ENCODE peak calls at places on chromosomes 11 and 22, in ten cellular contexts. H, E, S, Z, A, R, V, G, D and N are unnamed samples.

GRCh38 chr11:69013009-69013951 is at the start of gene MRGPRF:
- DNase-seq in A (peak; percentile 100), D (peak; percentile 84), E (peak; percentile 67), V (peak; percentile 73), H (no peak), G (peak; percentile 87), R (no peak), Z (peak; percentile 94), S (peak; percentile 66), N (no peak)

GRCh38 chr11:125075900-125076317 is 12.8 kb downstream of the SLC37A2 start:
- DNase-seq in H (no peak), A (peak; percentile 61), S (no peak), G (no peak), R (no peak), E (no peak), V (no peak), Z (peak; percentile 70), D (peak; percentile 44), N (no peak)

GRCh38 chr11:68682531-68682931 is 1.8 kb upstream of the GAL start:
- DNase-seq in S (no peak), D (no peak), G (no peak), V (no peak), Z (no peak), R (no peak), E (no peak), A (peak; percentile 52), H (no peak), N (no peak)

GRCh38 chr11:119999220-119999619 is 138.7 kb downstream of the TRIM29 start:
- DNase-seq in E (no peak), V (no peak), A (no peak), G (no peak), Z (no peak), S (peak; percentile 59), H (no peak), R (no peak), D (no peak), N (no peak)

GRCh38 chr11:44627911-44628729 is 62.7 kb downstream of the CD82 start:
- DNase-seq in V (peak; percentile 72), E (peak; percentile 57), S (no peak), Z (peak; percentile 61), D (no peak), R (peak; percentile 64), H (no peak), A (peak; percentile 95), G (peak; percentile 53), N (peak; percentile 83)

GRCh38 chr11:1749787-1750351 is 526 bp downstream of the IFITM10 start:
- DNase-seq in A (no peak), E (no peak), R (no peak), V (peak; percentile 73), H (no peak), S (no peak), D (no peak), G (peak; percentile 11), Z (peak; percentile 61), N (no peak)

GRCh38 chr11:125201525-125202121 is 37.1 kb downstream of the PKNOX2 start:
- DNase-seq in A (no peak), S (peak; percentile 17), V (peak; percentile 41), Z (no peak), D (no peak), H (no peak), E (peak; percentile 69), G (no peak), R (peak; percentile 90), N (no peak)

GRCh38 chr11:129447654-129448239 is 72.1 kb downstream of the BARX2 start:
- DNase-seq in A (no peak), Z (no peak), D (no peak), G (no peak), R (no peak), S (no peak), H (no peak), V (no peak), E (no peak), N (no peak)

GRCh38 chr11:561148-562003 is 606 bp downstream of the RASSF7 start:
- DNase-seq in H (no peak), V (no peak), A (no peak), S (peak; percentile 50), E (peak; percentile 89), Z (no peak), R (no peak), G (peak; percentile 90), D (peak; percentile 64), N (no peak)

GRCh38 chr11:46701078-46701654 is 335 bp downstream of the ZNF408 start:
- DNase-seq in G (no peak), E (no peak), R (no peak), A (no peak), Z (no peak), S (peak; percentile 21), H (no peak), D (no peak), V (peak; percentile 86), N (no peak)

GRCh38 chr11:86695391-86695790 is 23.0 kb upstream of the ME3 start:
- DNase-seq in H (no peak), Z (no peak), A (no peak), V (no peak), R (no peak), D (no peak), E (no peak), S (no peak), G (no peak), N (no peak)

GRCh38 chr22:48980918-48981317 is 846.8 kb downstream of the BRD1 start:
- DNase-seq in E (no peak), D (no peak), A (no peak), S (no peak), H (no peak), V (no peak), G (no peak), Z (no peak), R (no peak), N (no peak)

GRCh38 chr11:116791002-116791812 is 472 bp downstream of the APOA5 start:
- DNase-seq in R (peak; percentile 65), A (peak; percentile 88), E (peak; percentile 86), H (peak; percentile 35), D (peak; percentile 99), S (peak; percentile 94), V (peak; percentile 92), G (peak; percentile 84), Z (peak; percentile 77), N (no peak)

GRCh38 chr22:22787151-22787550 is 100.5 kb upstream of the IGLL5 start:
- DNase-seq in G (no peak), H (no peak), D (peak; percentile 8), S (no peak), R (no peak), V (no peak), E (no peak), Z (no peak), A (no peak), N (peak; percentile 62)

GRCh38 chr22:22787805-22788459 is 99.7 kb upstream of the IGLL5 start:
- DNase-seq in G (peak; percentile 69), D (peak; percentile 78), E (peak; percentile 68), A (no peak), V (peak; percentile 86), R (peak; percentile 34), S (peak; percentile 81), H (peak; percentile 44), Z (no peak), N (no peak)

GRCh38 chr22:22789922-22790845 is 97.4 kb upstream of the IGLL5 start:
- DNase-seq in H (no peak), E (no peak), G (no peak), Z (no peak), R (no peak), A (no peak), S (no peak), V (no peak), D (peak; percentile 19), N (peak; percentile 37)

GRCh38 chr22:22789233-22789921 is 98.2 kb upstream of the IGLL5 start:
- DNase-seq in R (no peak), V (no peak), A (no peak), G (no peak), Z (no peak), D (peak; percentile 11), S (no peak), E (no peak), H (no peak), N (peak; percentile 54)

DNA sequence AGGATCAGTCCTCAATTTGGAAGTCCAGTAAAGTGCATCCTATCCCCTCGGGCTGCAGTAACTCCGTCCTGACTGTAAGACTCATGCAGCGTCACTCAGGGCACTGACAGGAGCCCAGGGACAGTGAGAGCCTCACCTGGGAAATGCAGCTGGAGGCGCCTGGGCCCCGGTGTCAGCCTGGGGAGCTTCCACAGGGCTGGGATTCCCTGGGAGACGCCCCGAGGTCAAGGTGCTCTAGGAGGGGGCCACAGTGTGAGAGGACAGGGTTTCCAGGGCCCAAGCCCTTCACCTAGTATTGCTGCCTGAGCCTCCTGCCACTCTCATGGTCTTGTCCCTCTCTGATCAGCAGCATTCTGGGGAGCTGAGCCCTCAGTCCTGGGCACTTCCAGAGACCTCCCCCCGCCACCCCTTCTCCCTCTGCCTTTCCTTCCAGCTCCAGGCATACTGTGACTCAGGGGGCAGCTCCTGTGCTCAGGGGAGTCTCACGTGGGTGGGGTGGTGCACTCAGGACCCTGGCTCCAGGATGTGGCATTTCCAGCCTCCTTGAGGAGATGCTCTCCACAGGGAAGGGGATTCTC is 99.1 kb upstream of the IGLL5 start:
- DNase-seq in E (no peak), A (no peak), Z (no peak), G (no peak), S (no peak), D (no peak), V (no peak), H (no peak), R (no peak), N (no peak)
- H3K4me1 ChIP-seq in E (no peaks in the 10 kb centered on the region), A (no peaks in the 10 kb centered on the region), Z (no peaks in the 10 kb centered on the region), G (peaks cover 3% of the 10 kb centered on the region), S (no peaks in the 10 kb centered on the region), D (no peaks in the 10 kb centered on the region), V (no peaks in the 10 kb centered on the region), H (no peaks in the 10 kb centered on the region), R (no peaks in the 10 kb centered on the region), N (no peaks in the 10 kb centered on the region)

GRCh38 chr22:37498289-37498909 is 12.2 kb upstream of the MFNG start:
- DNase-seq in R (peak; percentile 20), V (peak; percentile 87), A (no peak), S (peak; percentile 92), D (peak; percentile 90), G (peak; percentile 80), H (no peak), E (peak; percentile 71), Z (no peak), N (no peak)
- TF ChIP-seq POLR2AphosphoS5 in R (no peak), V (peak; percentile 60), A (no peak), S (no peak), D (no peak), G (no peak), H (no peak), E (no peak), Z (no peak), N (no peak)

GRCh38 chr22:43812149-43812842 is at the start of gene EFCAB6:
- DNase-seq in H (peak; percentile 56), S (peak; percentile 99), V (peak; percentile 92), R (peak; percentile 90), E (peak; percentile 96), D (peak; percentile 93), Z (peak; percentile 95), A (peak; percentile 96), G (peak; percentile 95), N (peak; percentile 96)
- H3K4me3 ChIP-seq in H (peak within 1 kb of the TSS; percentile 63), S (peak within 1 kb of the TSS; percentile 88), V (peak within 1 kb of the TSS; percentile 99), R (peak within 1 kb of the TSS; percentile 81), E (peak within 1 kb of the TSS; percentile 98), D (peak within 1 kb of the TSS; percentile 80), Z (peak within 1 kb of the TSS; percentile 93), A (peak within 1 kb of the TSS; percentile 98), G (peak within 1 kb of the TSS; percentile 96), N (peak within 1 kb of the TSS; percentile 80)

DNA sequence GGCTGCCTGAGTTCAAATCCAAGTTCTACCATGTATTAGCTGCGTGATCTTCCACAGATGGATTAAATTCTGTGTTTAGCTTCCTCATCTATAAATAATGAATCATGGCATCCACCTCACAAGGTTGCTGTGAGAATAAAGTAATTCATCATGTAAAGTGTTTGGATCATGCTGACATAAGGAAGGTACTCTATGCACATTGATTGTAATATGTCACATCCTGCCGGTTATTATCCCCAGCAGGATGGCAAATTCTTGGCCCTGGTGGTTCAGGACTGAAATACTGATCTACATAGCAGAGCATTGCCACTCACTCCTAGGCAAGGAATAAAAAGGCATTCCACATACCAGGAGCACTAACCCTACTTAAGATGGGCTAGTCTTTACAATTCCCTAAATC is 40.8 kb downstream of the LGR4 start:
- DNase-seq in H (no peak), R (no peak), G (no peak), D (no peak), Z (no peak), V (no peak), A (no peak), E (no peak), S (peak; percentile 20), N (no peak)
- H3K4me1 ChIP-seq in H (no peaks in the 10 kb centered on the region), R (no peaks in the 10 kb centered on the region), G (no peaks in the 10 kb centered on the region), D (peaks cover 8% of the 10 kb centered on the region), Z (peaks cover 40% of the 10 kb centered on the region), V (no peaks in the 10 kb centered on the region), A (peaks cover 54% of the 10 kb centered on the region), E (peaks cover 48% of the 10 kb centered on the region), S (peaks cover 69% of the 10 kb centered on the region), N (peaks cover 20% of the 10 kb centered on the region)